ENCODE peak calls at places on chromosome 10, in eight cellular contexts. T, Z, H, G, P, F, O and K are unnamed samples.

GRCh38 chr10:122465401-122465800 is 4.0 kb downstream of the HTRA1 start:
- DNase-seq in Z (no peak), F (no peak), T (no peak), G (no peak), P (no peak), H (no peak), O (no peak), K (no peak)

GRCh38 chr10:60397792-60398191 is 8.1 kb upstream of the ANK3 start:
- DNase-seq in Z (peak; percentile 45), G (no peak), O (no peak), T (peak; percentile 31), F (no peak), P (peak; percentile 13), H (no peak), K (no peak)

GRCh38 chr10:80471715-80472233 is 17.7 kb downstream of the TSPAN14 start:
- DNase-seq in T (no peak), F (no peak), H (no peak), O (no peak), G (no peak), P (no peak), Z (no peak), K (no peak)

GRCh38 chr10:88702848-88703597 is 3.0 kb upstream of the LIPK start:
- DNase-seq in H (peak; percentile 79), T (peak; percentile 35), Z (peak; percentile 90), G (peak; percentile 80), F (peak; percentile 7), P (peak; percentile 94), O (no peak), K (peak; percentile 14)

GRCh38 chr10:35040761-35041501 is 49.2 kb downstream of the CUL2 start:
- DNase-seq in P (peak; percentile 50), H (no peak), Z (peak; percentile 76), T (peak; percentile 63), F (peak; percentile 75), G (no peak), O (no peak), K (peak; percentile 36)

GRCh38 chr10:23099079-23099478 is 3.7 kb downstream of the MSRB2 start:
- DNase-seq in T (no peak), H (no peak), P (no peak), Z (no peak), F (no peak), O (no peak), G (no peak), K (no peak)

GRCh38 chr10:10830316-10831061 is 187.2 kb upstream of the CELF2 start:
- DNase-seq in G (no peak), Z (peak; percentile 88), H (no peak), O (no peak), F (no peak), P (no peak), T (peak; percentile 92), K (no peak)

GRCh38 chr10:45657033-45657926 is 15.3 kb downstream of the ZFAND4 start:
- DNase-seq in P (no peak), O (no peak), G (no peak), T (no peak), Z (no peak), F (no peak), H (no peak), K (no peak)

GRCh38 chr10:124259139-124259825 is 159.4 kb downstream of the OAT start:
- DNase-seq in T (no peak), F (peak; percentile 32), G (no peak), Z (no peak), H (no peak), O (no peak), P (peak; percentile 33), K (no peak)

GRCh38 chr10:91551856-91552255 is 81.0 kb downstream of the PPP1R3C start:
- DNase-seq in G (peak; percentile 46), F (peak; percentile 86), T (peak; percentile 80), P (peak; percentile 89), O (peak; percentile 21), H (peak; percentile 59), Z (peak; percentile 66), K (peak; percentile 75)

GRCh38 chr10:117152668-117153067 is 14.6 kb upstream of the VAX1 start:
- DNase-seq in T (no peak), Z (no peak), G (no peak), F (no peak), O (no peak), P (no peak), H (no peak), K (no peak)

GRCh38 chr10:48274636-48275035 is at the start of gene FRMPD2:
- DNase-seq in G (no peak), H (no peak), P (peak; percentile 95), Z (no peak), T (no peak), F (peak; percentile 81), O (no peak), K (no peak)

GRCh38 chr10:97920865-97921264 is 71.2 kb downstream of the GOLGA7B start:
- DNase-seq in P (no peak), H (no peak), Z (no peak), O (no peak), T (no peak), G (no peak), F (no peak), K (no peak)

GRCh38 chr10:112395809-112396530 is 22.1 kb downstream of the ACSL5 start:
- DNase-seq in F (no peak), O (no peak), Z (no peak), H (no peak), P (no peak), T (peak; percentile 5), G (no peak), K (no peak)

GRCh38 chr10:101716891-101717659 is 22.1 kb upstream of the FBXW4 start:
- DNase-seq in P (no peak), F (no peak), O (no peak), T (no peak), G (no peak), H (no peak), Z (no peak), K (no peak)

GRCh38 chr10:127982601-127983000 is 75.7 kb downstream of the PTPRE start:
- DNase-seq in G (no peak), Z (no peak), F (no peak), T (no peak), O (no peak), P (no peak), H (no peak), K (no peak)

GRCh38 chr10:86064931-86065662 is 301.5 kb downstream of the GRID1 start:
- DNase-seq in O (no peak), F (no peak), G (no peak), P (no peak), T (no peak), H (no peak), Z (no peak), K (no peak)

GRCh38 chr10:129517680-129518057 is 50.6 kb downstream of the MGMT start:
- DNase-seq in P (peak; percentile 40), Z (no peak), O (no peak), F (no peak), G (no peak), H (no peak), T (no peak), K (no peak)

GRCh38 chr10:31320598-31321211 is 1.7 kb downstream of the ZEB1 start:
- DNase-seq in H (no peak), G (peak; percentile 29), O (peak; percentile 16), P (peak; percentile 42), Z (peak; percentile 66), T (peak; percentile 59), F (peak; percentile 70), K (peak; percentile 60)

GRCh38 chr10:100014129-100014762 is 4.5 kb upstream of the DNMBP start:
- DNase-seq in F (no peak), P (no peak), T (no peak), O (no peak), G (no peak), Z (no peak), H (no peak), K (no peak)

GRCh38 chr10:35639651-35640311 is 2.3 kb downstream of the FZD8 start:
- DNase-seq in T (peak; percentile 70), H (peak; percentile 42), O (no peak), Z (peak; percentile 46), F (peak; percentile 68), G (peak; percentile 28), P (peak; percentile 90), K (peak; percentile 61)

GRCh38 chr10:63008491-63008890 is 124.6 kb upstream of the NRBF2 start:
- DNase-seq in F (no peak), G (no peak), Z (peak; percentile 43), O (no peak), H (no peak), T (no peak), P (no peak), K (no peak)

GRCh38 chr10:119479532-119479931 is 63.0 kb downstream of the RGS10 start:
- DNase-seq in P (peak; percentile 88), T (no peak), O (no peak), H (no peak), Z (no peak), G (no peak), F (peak; percentile 60), K (peak; percentile 78)

GRCh38 chr10:3484306-3485187 is 300.5 kb downstream of the KLF6 start:
- DNase-seq in H (no peak), F (no peak), P (peak; percentile 66), G (no peak), Z (peak; percentile 33), T (peak; percentile 73), O (no peak), K (no peak)
- H3K4me3 ChIP-seq in H (no peak overlapping the region), F (no peak overlapping the region), P (no peak overlapping the region), G (no peak overlapping the region), Z (no peak overlapping the region), T (no peak overlapping the region), O (no peak overlapping the region), K (no peak overlapping the region)

GRCh38 chr10:58396057-58396456 is 10.8 kb downstream of the TFAM start:
- DNase-seq in O (no peak), P (no peak), F (no peak), Z (no peak), G (no peak), H (no peak), T (no peak), K (no peak)
- H3K36me3 ChIP-seq in O (no peaks in the 10 kb centered on the region), P (no peaks in the 10 kb centered on the region), F (peaks cover 7% of the 10 kb centered on the region), Z (no peaks in the 10 kb centered on the region), G (no peaks in the 10 kb centered on the region), H (no peaks in the 10 kb centered on the region), T (peaks cover 12% of the 10 kb centered on the region), K (peaks cover 14% of the 10 kb centered on the region)

GRCh38 chr10:133325761-133326463 is 10.8 kb downstream of the CALY start:
- DNase-seq in Z (no peak), G (no peak), F (peak; percentile 54), H (no peak), O (no peak), T (no peak), P (no peak), K (peak; percentile 85)
- H3K27me3 ChIP-seq in Z (peaks cover 16% of the 10 kb centered on the region), G (peaks cover 44% of the 10 kb centered on the region), F (peaks cover 59% of the 10 kb centered on the region), H (no peaks in the 10 kb centered on the region), O (peaks cover 41% of the 10 kb centered on the region), T (peaks cover 16% of the 10 kb centered on the region), P (peaks cover 14% of the 10 kb centered on the region), K (peaks cover 55% of the 10 kb centered on the region)

DNA sequence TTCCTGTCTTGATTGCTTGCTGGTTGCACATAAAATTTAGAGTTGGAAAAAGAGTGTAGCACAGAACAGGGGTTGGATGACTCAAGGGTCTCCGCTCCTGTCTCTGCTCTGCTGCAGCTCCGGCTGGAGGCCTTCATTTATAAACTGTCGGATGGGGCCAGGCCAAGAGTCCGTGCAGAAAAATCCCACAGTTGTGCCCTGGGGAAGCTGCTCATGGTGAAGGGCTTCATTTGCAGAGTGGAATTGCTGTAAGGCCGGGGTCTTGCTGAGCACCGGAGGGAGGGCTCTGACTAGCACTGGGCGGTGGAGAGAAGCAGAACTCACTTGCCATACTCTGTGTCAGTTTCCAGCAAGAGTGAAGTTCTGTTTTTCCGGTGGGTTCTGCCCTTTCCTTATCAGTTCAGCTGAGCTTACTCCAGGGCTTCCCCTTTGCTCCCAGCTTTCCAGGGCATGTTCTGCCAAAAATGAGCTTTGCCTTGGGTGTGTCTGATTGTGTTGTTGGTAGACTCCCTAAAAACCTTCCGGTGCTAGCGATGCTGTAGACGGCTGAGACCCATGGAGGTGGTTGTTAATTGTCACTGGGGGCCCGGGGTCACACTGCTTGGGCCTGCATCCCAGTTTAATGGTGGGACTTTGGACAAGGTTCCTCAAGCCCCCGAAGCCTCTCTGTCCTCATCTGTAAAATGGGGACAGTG is 67.2 kb downstream of the CAMK1D start:
- DNase-seq in Z (peak; percentile 42), H (no peak), T (no peak), P (no peak), O (no peak), G (no peak), F (no peak), K (no peak)
- H3K4me3 ChIP-seq in Z (no peak overlapping the region), H (no peak overlapping the region), T (no peak overlapping the region), P (no peak overlapping the region), O (no peak overlapping the region), G (no peak overlapping the region), F (no peak overlapping the region), K (no peak overlapping the region)